ENCODE peak calls at places on chromosomes 1 and 21, in seven cellular contexts. T is AG10803, W is colonic mucosa, J is fibroblast of lung, O is NB4, C is left lung, A is BE2C. K is an unnamed sample.

GRCh38 chr1:67590329-67590728 is 94.7 kb upstream of the GADD45A start:
- DNase-seq in W (no peak), O (peak), T (peak), J (peak), A (no peak), C (no peak), K (no peak)

GRCh38 chr1:163583782-163584181 is 262.0 kb downstream of the NUF2 start:
- DNase-seq in O (no peak), J (no peak), C (no peak), T (no peak), A (no peak), W (no peak), K (no peak)

GRCh38 chr1:175744833-175745232 is 1.4 kb upstream of the TNR start:
- DNase-seq in A (no peak), O (no peak), J (no peak), T (no peak), W (no peak), C (no peak), K (no peak)

GRCh38 chr21:25453524-25453923 is 153.8 kb downstream of the MRPL39 start:
- DNase-seq in A (no peak), W (no peak), J (peak), O (no peak), C (no peak), T (peak), K (no peak)

GRCh38 chr1:195763146-195763906 is 844.9 kb downstream of the KCNT2 start:
- DNase-seq in W (no peak), A (peak), J (no peak), O (no peak), T (no peak), C (peak), K (no peak)

GRCh38 chr1:171221665-171222591 is 26.4 kb upstream of the FMO1 start:
- DNase-seq in W (no peak), T (peak), A (no peak), O (no peak), J (peak), C (no peak), K (no peak)

GRCh38 chr1:36438715-36439114 is 11.5 kb downstream of the OSCP1 start:
- DNase-seq in C (no peak), J (no peak), T (no peak), W (no peak), A (no peak), O (no peak), K (no peak)

GRCh38 chr21:39224930-39225329 is 41.7 kb upstream of the PSMG1 start:
- DNase-seq in W (no peak), T (no peak), A (no peak), O (no peak), C (no peak), J (peak), K (no peak)

GRCh38 chr1:16026723-16027484 is 5.1 kb downstream of the CLCNKA start:
- DNase-seq in W (no peak), T (no peak), A (peak), J (no peak), C (peak), O (peak), K (no peak)

GRCh38 chr1:36094621-36095061 is 5.9 kb downstream of the ADPRS start:
- DNase-seq in C (no peak), J (no peak), O (no peak), A (peak), T (peak), W (no peak), K (no peak)

GRCh38 chr1:6097824-6098223 is 52.1 kb downstream of the KCNAB2 start:
- DNase-seq in T (no peak), O (no peak), C (peak), W (no peak), A (no peak), J (no peak), K (no peak)

GRCh38 chr1:62437273-62437945 is 560 bp downstream of the USP1 start:
- DNase-seq in W (peak), O (peak), C (peak), A (no peak), J (peak), T (no peak), K (no peak)

GRCh38 chr1:201119206-201119814 is 7.1 kb upstream of the CACNA1S start:
- DNase-seq in A (peak), J (peak), C (no peak), T (peak), W (peak), O (peak), K (no peak)

GRCh38 chr1:5969168-5969567 is 23.1 kb downstream of the NPHP4 start:
- DNase-seq in A (no peak), J (no peak), C (no peak), W (no peak), T (no peak), O (peak), K (no peak)

DNA sequence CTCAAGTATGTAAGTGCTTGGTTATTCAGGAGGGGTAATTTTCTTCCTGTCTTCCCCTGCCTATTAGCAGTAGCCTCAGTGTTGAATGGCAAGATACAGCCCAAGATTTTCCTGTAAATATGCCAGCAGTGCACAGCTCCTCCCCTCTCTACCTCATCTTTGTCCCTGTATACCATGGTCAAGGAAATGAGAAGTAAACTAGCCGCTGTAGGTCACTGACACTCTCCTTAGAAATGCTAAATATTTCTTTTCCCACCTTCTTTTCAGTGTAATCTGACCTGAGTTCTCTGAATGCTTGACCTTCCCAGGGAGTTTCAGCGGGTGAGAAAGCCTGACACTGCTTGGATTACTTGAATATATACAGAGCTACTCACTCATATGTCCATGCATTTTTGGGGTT is 84.1 kb upstream of the ZNF326 start:
- DNase-seq in A (no peak), W (no peak), C (no peak), J (peak), T (peak), O (no peak), K (no peak)
- H3K4me3 ChIP-seq in A (no peak), W (no peak), C (no peak), J (no peak), T (no peak), O (no peak), K (no peak)

DNA sequence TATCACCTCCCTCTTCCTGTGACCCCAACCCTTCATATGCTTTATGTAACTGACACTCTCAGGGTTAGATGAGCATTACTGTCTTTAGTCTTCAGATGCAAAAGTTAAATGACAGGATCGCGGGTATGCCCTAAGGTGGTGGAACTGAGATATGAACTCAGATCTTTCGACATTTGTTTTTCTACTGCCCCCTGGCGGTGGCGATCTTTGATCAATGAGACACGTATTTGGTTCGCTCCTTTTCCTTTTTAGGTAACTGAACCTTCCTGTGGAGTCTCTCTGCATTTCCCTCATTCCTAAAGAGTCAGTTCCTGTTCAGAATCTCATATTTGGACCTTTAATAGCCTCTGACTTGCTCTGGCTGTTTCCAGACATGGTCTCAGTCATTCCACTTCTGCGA is 47.8 kb upstream of the ZP4 start:
- DNase-seq in C (no peak), O (peak), J (no peak), A (peak), W (peak), T (no peak), K (no peak)
- TF ChIP-seq CTCF in C (no peak), O (peak), J (no peak), A (no peak), W (no peak), T (no peak), K (no peak)

GRCh38 chr1:166485620-166486019 is 318.8 kb upstream of the FAM78B start:
- DNase-seq in W (no peak), A (no peak), T (no peak), J (peak), C (no peak), O (no peak), K (no peak)

GRCh38 chr1:166488327-166488726 is 321.5 kb upstream of the FAM78B start:
- DNase-seq in C (no peak), J (no peak), A (no peak), T (no peak), W (no peak), O (no peak), K (no peak)

GRCh38 chr1:166489670-166490436 is 323.1 kb upstream of the FAM78B start:
- DNase-seq in O (peak), T (peak), C (peak), W (peak), J (no peak), A (peak), K (peak)

GRCh38 chr1:166489356-166489669 is 322.5 kb upstream of the FAM78B start:
- DNase-seq in T (no peak), A (no peak), J (no peak), W (no peak), O (no peak), C (no peak), K (no peak)

DNA sequence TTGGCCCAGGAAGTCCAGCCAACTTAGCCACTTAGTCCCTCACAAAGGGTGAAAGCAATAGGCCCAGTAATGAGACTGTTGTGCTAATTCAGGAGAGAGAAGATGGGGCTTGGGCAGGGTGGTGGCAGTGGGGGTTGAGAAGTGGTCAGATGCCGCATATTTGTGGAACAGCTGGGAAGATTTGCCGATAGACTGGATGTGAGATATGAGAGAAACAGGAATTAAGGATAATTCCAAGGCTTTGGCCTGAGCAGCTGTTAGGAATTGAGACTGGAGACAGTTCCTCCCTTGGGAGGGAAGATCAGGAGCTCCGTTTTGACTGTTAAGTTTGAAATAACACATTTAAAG is 323.6 kb upstream of the FAM78B start:
- DNase-seq in T (no peak), W (no peak), C (no peak), A (no peak), J (no peak), O (no peak), K (no peak)
- H3K4me3 ChIP-seq in T (no peak), W (peak), C (peak), A (no peak), J (no peak), O (peak), K (no peak)

DNA sequence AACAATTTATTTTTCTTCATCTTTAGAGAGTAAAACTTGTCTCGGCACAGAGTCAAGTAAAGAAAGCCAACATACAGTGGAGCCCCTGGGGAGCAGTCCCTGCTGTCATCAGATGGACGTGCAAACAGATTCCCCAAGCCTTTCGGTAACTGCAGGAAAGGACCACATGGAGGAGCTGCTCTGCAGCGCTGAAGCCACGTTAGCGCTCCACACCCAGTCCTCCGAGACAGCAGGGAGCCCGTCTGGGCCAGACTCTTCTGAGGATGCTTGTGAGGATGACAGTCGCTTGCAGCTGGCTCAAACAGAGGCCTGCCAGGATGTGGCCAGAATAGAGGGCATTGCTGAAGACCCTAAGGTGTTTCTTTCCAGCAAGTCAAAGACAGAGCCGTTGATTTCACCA is 77.1 kb upstream of the SCCPDH start:
- DNase-seq in C (no peak), O (peak), J (peak), W (peak), T (peak), A (peak), K (no peak)
- TF ChIP-seq CTCF in C (no peak), O (no peak), J (peak), W (peak), T (peak), A (peak), K (no peak)

GRCh38 chr21:20661221-20661620 is 337.0 kb upstream of the NCAM2 start:
- DNase-seq in O (no peak), C (no peak), J (no peak), A (no peak), T (no peak), W (no peak), K (no peak)
- H3K4me3 ChIP-seq in O (no peak), C (no peak), J (no peak), A (no peak), T (no peak), W (no peak), K (no peak)